ENCODE peak calls at places on chromosomes 2 and 18, in nine cellular contexts. One of them, this sample, is unnamed.

GRCh38 chr18:48805826-48806535 is 144.8 kb downstream of the SMAD7 start:
- DNase-seq in T-cell: no peak
- DNase-seq in neural progenitor cell: no peak
- DNase-seq in lower leg skin: peak
- DNase-seq in NCI-H510A treated with DMSO at 0.1 percent for 48 hours: no peak
- DNase-seq in stimulated activated naive CD8-positive, alpha-beta T cell treated with anti-CD3 and anti-CD28 coated beads, Interleukin-15, Interleukin-2, amounts not matched to agents 100 U/mL and 50 U/mL, for 24 hours: peak
- DNase-seq in activated CD8-positive, alpha-beta memory T cell treated with anti-CD3 and anti-CD28 coated beads for 48 hours: no peak
- DNase-seq in cardiac fibroblast: no peak
- DNase-seq in Karpas-422: no peak
- DNase-seq in this sample: no peak

GRCh38 chr2:106825161-106825560 is 60.8 kb downstream of the ST6GAL2 start:
- DNase-seq in stimulated activated naive CD8-positive, alpha-beta T cell treated with anti-CD3 and anti-CD28 coated beads, Interleukin-15, Interleukin-2, amounts not matched to agents 100 U/mL and 50 U/mL, for 24 hours: no peak
- DNase-seq in activated CD8-positive, alpha-beta memory T cell treated with anti-CD3 and anti-CD28 coated beads for 48 hours: no peak
- DNase-seq in T-cell: no peak
- DNase-seq in cardiac fibroblast: no peak
- DNase-seq in lower leg skin: no peak
- DNase-seq in Karpas-422: peak
- DNase-seq in neural progenitor cell: no peak
- DNase-seq in NCI-H510A treated with DMSO at 0.1 percent for 48 hours: no peak
- DNase-seq in this sample: no peak

GRCh38 chr2:195711478-195711877 is 54.5 kb downstream of the SLC39A10 start:
- DNase-seq in activated CD8-positive, alpha-beta memory T cell treated with anti-CD3 and anti-CD28 coated beads for 48 hours: no peak
- DNase-seq in NCI-H510A treated with DMSO at 0.1 percent for 48 hours: no peak
- DNase-seq in cardiac fibroblast: no peak
- DNase-seq in neural progenitor cell: no peak
- DNase-seq in Karpas-422: no peak
- DNase-seq in T-cell: no peak
- DNase-seq in lower leg skin: no peak
- DNase-seq in stimulated activated naive CD8-positive, alpha-beta T cell treated with anti-CD3 and anti-CD28 coated beads, Interleukin-15, Interleukin-2, amounts not matched to agents 100 U/mL and 50 U/mL, for 24 hours: no peak
- DNase-seq in this sample: no peak

GRCh38 chr2:219648963-219649362 is 21.5 kb downstream of the SLC4A3 start:
- DNase-seq in T-cell: no peak
- DNase-seq in cardiac fibroblast: no peak
- DNase-seq in neural progenitor cell: no peak
- DNase-seq in stimulated activated naive CD8-positive, alpha-beta T cell treated with anti-CD3 and anti-CD28 coated beads, Interleukin-15, Interleukin-2, amounts not matched to agents 100 U/mL and 50 U/mL, for 24 hours: no peak
- DNase-seq in Karpas-422: no peak
- DNase-seq in lower leg skin: no peak
- DNase-seq in NCI-H510A treated with DMSO at 0.1 percent for 48 hours: no peak
- DNase-seq in activated CD8-positive, alpha-beta memory T cell treated with anti-CD3 and anti-CD28 coated beads for 48 hours: no peak
- DNase-seq in this sample: no peak

GRCh38 chr2:86617153-86617552 is 6.5 kb downstream of the RNF103 start:
- DNase-seq in cardiac fibroblast: no peak
- DNase-seq in NCI-H510A treated with DMSO at 0.1 percent for 48 hours: no peak
- DNase-seq in lower leg skin: no peak
- DNase-seq in activated CD8-positive, alpha-beta memory T cell treated with anti-CD3 and anti-CD28 coated beads for 48 hours: no peak
- DNase-seq in Karpas-422: no peak
- DNase-seq in T-cell: no peak
- DNase-seq in neural progenitor cell: no peak
- DNase-seq in stimulated activated naive CD8-positive, alpha-beta T cell treated with anti-CD3 and anti-CD28 coated beads, Interleukin-15, Interleukin-2, amounts not matched to agents 100 U/mL and 50 U/mL, for 24 hours: no peak
- DNase-seq in this sample: no peak

GRCh38 chr2:207792244-207792785 is 22.6 kb upstream of the FZD5 start:
- DNase-seq in NCI-H510A treated with DMSO at 0.1 percent for 48 hours: no peak
- DNase-seq in Karpas-422: no peak
- DNase-seq in cardiac fibroblast: peak
- DNase-seq in stimulated activated naive CD8-positive, alpha-beta T cell treated with anti-CD3 and anti-CD28 coated beads, Interleukin-15, Interleukin-2, amounts not matched to agents 100 U/mL and 50 U/mL, for 24 hours: no peak
- DNase-seq in activated CD8-positive, alpha-beta memory T cell treated with anti-CD3 and anti-CD28 coated beads for 48 hours: no peak
- DNase-seq in T-cell: no peak
- DNase-seq in neural progenitor cell: no peak
- DNase-seq in lower leg skin: no peak
- DNase-seq in this sample: no peak

GRCh38 chr2:100967716-100968115 is 34.4 kb upstream of the RPL31 start:
- DNase-seq in lower leg skin: no peak
- DNase-seq in NCI-H510A treated with DMSO at 0.1 percent for 48 hours: no peak
- DNase-seq in T-cell: no peak
- DNase-seq in Karpas-422: no peak
- DNase-seq in neural progenitor cell: no peak
- DNase-seq in cardiac fibroblast: no peak
- DNase-seq in stimulated activated naive CD8-positive, alpha-beta T cell treated with anti-CD3 and anti-CD28 coated beads, Interleukin-15, Interleukin-2, amounts not matched to agents 100 U/mL and 50 U/mL, for 24 hours: no peak
- DNase-seq in activated CD8-positive, alpha-beta memory T cell treated with anti-CD3 and anti-CD28 coated beads for 48 hours: no peak
- DNase-seq in this sample: no peak

GRCh38 chr2:182186132-182186735 is 200.6 kb downstream of the PPP1R1C start:
- DNase-seq in lower leg skin: no peak
- DNase-seq in cardiac fibroblast: peak
- DNase-seq in T-cell: no peak
- DNase-seq in Karpas-422: peak
- DNase-seq in NCI-H510A treated with DMSO at 0.1 percent for 48 hours: peak
- DNase-seq in neural progenitor cell: peak
- DNase-seq in stimulated activated naive CD8-positive, alpha-beta T cell treated with anti-CD3 and anti-CD28 coated beads, Interleukin-15, Interleukin-2, amounts not matched to agents 100 U/mL and 50 U/mL, for 24 hours: no peak
- DNase-seq in activated CD8-positive, alpha-beta memory T cell treated with anti-CD3 and anti-CD28 coated beads for 48 hours: no peak
- DNase-seq in this sample: no peak

GRCh38 chr2:213316001-213316735 is 31.9 kb downstream of the SPAG16 start:
- DNase-seq in Karpas-422: no peak
- DNase-seq in NCI-H510A treated with DMSO at 0.1 percent for 48 hours: peak
- DNase-seq in T-cell: no peak
- DNase-seq in neural progenitor cell: no peak
- DNase-seq in activated CD8-positive, alpha-beta memory T cell treated with anti-CD3 and anti-CD28 coated beads for 48 hours: no peak
- DNase-seq in lower leg skin: no peak
- DNase-seq in cardiac fibroblast: peak
- DNase-seq in stimulated activated naive CD8-positive, alpha-beta T cell treated with anti-CD3 and anti-CD28 coated beads, Interleukin-15, Interleukin-2, amounts not matched to agents 100 U/mL and 50 U/mL, for 24 hours: no peak
- DNase-seq in this sample: no peak

This sample was measured in GOT3.